ENCODE peak calls at places on chromosomes 12 and 14, in seven cellular contexts. Y is fibroblast of pulmonary artery, A is Caco-2, Q is left ventricle myocardium inferior, Z is endodermal cell, C is mucosa of descending colon, I is choroid plexus epithelial cell. X is an unnamed sample.

GRCh38 chr12:120964298-120964697 is 14.0 kb upstream of the HNF1A start:
- DNase-seq in Y (no peak), A (no peak), Q (no peak), Z (no peak), C (no peak), I (no peak), X (no peak)

GRCh38 chr12:77062846-77063461 is 2.4 kb downstream of the E2F7 start:
- DNase-seq in Y (peak; percentile 86), A (no peak), Q (no peak), Z (no peak), C (no peak), I (peak; percentile 81), X (no peak)

GRCh38 chr12:114916531-114916930 is 232.6 kb upstream of the TBX3 start:
- DNase-seq in Y (no peak), A (no peak), Q (no peak), Z (peak; percentile 61), C (no peak), I (peak; percentile 25), X (no peak)

GRCh38 chr14:79051009-79051710 is 881.0 kb downstream of the NRXN3 start:
- DNase-seq in Y (no peak), A (no peak), Q (no peak), Z (no peak), C (no peak), I (no peak), X (no peak)

GRCh38 chr12:125330645-125331341 is 265.6 kb downstream of the AACS start:
- DNase-seq in Y (peak; percentile 20), A (peak; percentile 84), Q (peak; percentile 62), Z (peak; percentile 98), C (peak; percentile 85), I (peak; percentile 20), X (peak; percentile 97)

GRCh38 chr14:28294834-28295440 is 471.6 kb upstream of the FOXG1 start:
- DNase-seq in Y (peak; percentile 67), A (peak; percentile 17), Q (no peak), Z (peak; percentile 61), C (no peak), I (peak; percentile 87), X (no peak)

GRCh38 chr14:75545907-75546306 is 23.6 kb downstream of the BATF start:
- DNase-seq in Y (no peak), A (no peak), Q (no peak), Z (no peak), C (no peak), I (no peak), X (no peak)

GRCh38 chr14:104708606-104709268 is 15.3 kb upstream of the ADSS1 start:
- DNase-seq in Y (peak; percentile 65), A (peak; percentile 87), Q (peak; percentile 67), Z (peak; percentile 96), C (peak; percentile 80), I (peak; percentile 67), X (peak; percentile 84)

GRCh38 chr12:119615518-119616475 is 22.2 kb downstream of the TMEM233 start:
- DNase-seq in Y (no peak), A (no peak), Q (no peak), Z (no peak), C (no peak), I (no peak), X (no peak)

GRCh38 chr12:56271031-56271430 is 4.3 kb downstream of the COQ10A start:
- DNase-seq in Y (peak; percentile 44), A (no peak), Q (no peak), Z (peak; percentile 68), C (no peak), I (peak; percentile 66), X (no peak)

GRCh38 chr14:96297000-96297399 is 41.0 kb downstream of the BDKRB1 start:
- DNase-seq in Y (peak; percentile 34), A (no peak), Q (no peak), Z (no peak), C (no peak), I (peak; percentile 50), X (no peak)

GRCh38 chr12:57459750-57460400 is at the start of gene GLI1:
- DNase-seq in Y (peak; percentile 33), A (no peak), Q (no peak), Z (peak; percentile 82), C (peak; percentile 47), I (no peak), X (no peak)

GRCh38 chr12:112252184-112252583 is 126.8 kb downstream of the TRAFD1 start:
- DNase-seq in Y (peak; percentile 47), A (no peak), Q (no peak), Z (no peak), C (no peak), I (peak; percentile 74), X (no peak)

GRCh38 chr14:79581912-79582576 is 629.3 kb downstream of the DIO2 start:
- DNase-seq in Y (peak; percentile 33), A (no peak), Q (no peak), Z (no peak), C (no peak), I (peak; percentile 64), X (no peak)

GRCh38 chr14:59424707-59425106 is 40.5 kb downstream of the GPR135 start:
- DNase-seq in Y (peak; percentile 67), A (no peak), Q (peak; percentile 70), Z (no peak), C (no peak), I (no peak), X (no peak)

GRCh38 chr12:96365604-96366230 is 34.5 kb downstream of the CDK17 start:
- DNase-seq in Y (no peak), A (no peak), Q (no peak), Z (no peak), C (no peak), I (no peak), X (no peak)

GRCh38 chr12:95641299-95641947 is 90.1 kb upstream of the USP44 start:
- DNase-seq in Y (no peak), A (no peak), Q (no peak), Z (no peak), C (no peak), I (no peak), X (no peak)

GRCh38 chr14:60649815-60650381 is 621 bp upstream of the SIX1 start:
- DNase-seq in Y (no peak), A (no peak), Q (no peak), Z (peak; percentile 73), C (no peak), I (peak; percentile 65), X (peak; percentile 34)

GRCh38 chr12:105931762-105932587 is 206.8 kb downstream of the NUAK1 start:
- DNase-seq in Y (no peak), A (no peak), Q (no peak), Z (peak; percentile 57), C (no peak), I (no peak), X (no peak)

GRCh38 chr14:74083161-74083560 is 1.1 kb downstream of the ALDH6A1 start:
- DNase-seq in Y (no peak), A (no peak), Q (no peak), Z (no peak), C (no peak), I (no peak), X (no peak)

GRCh38 chr14:74083784-74084276 is 423 bp downstream of the ALDH6A1 start:
- DNase-seq in Y (no peak), A (no peak), Q (no peak), Z (no peak), C (no peak), I (no peak), X (no peak)

GRCh38 chr14:74085828-74086227 is 1.1 kb downstream of the LIN52 start:
- DNase-seq in Y (no peak), A (no peak), Q (no peak), Z (no peak), C (no peak), I (no peak), X (no peak)

GRCh38 chr14:74085047-74085637 is 386 bp downstream of the LIN52 start:
- DNase-seq in Y (peak; percentile 18), A (no peak), Q (no peak), Z (no peak), C (no peak), I (peak; percentile 51), X (no peak)

DNA sequence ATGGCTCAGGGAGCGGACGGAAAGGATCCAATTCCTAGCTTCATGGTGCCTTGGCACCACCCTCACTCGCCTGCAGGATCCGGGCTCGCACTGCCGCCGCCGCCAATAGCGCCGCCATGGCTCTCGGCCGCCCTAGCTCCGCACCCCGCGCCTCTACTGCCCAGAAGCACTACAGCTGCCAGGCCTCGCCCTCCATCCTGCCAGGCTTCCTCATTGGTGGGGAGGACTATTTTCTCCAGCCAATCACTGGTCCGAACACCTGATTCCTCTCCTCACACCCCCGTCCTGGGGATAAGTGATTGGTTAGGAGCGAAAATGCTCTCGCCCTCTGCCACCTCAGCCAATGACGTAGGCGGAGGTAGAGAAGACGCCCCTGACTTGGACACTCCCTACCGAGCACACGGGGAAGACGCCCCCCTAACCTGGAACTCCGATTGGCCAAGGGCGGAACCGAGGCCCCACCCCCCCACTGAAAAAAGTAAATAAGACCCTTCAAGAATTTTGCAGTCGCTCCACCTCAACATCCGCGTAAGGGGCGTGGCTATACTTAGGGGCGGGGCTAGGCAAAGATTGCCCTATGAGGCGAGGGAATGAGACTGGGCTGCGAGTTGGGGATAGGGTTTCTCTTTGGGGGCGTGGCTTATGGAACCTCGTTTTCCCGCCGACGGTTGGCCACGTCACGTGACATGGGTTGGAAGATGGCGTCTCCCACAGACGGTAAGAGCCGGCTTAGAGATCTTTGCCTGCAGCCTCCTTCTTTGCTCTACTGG is at the start of the genes ALDH6A1 and LIN52:
- DNase-seq in Y (peak; percentile 100), A (peak; percentile 99), Q (peak; percentile 99), Z (peak; percentile 100), C (peak; percentile 97), I (peak; percentile 100), X (peak; percentile 100)
- TF ChIP-seq CTCF in Y (no peak), A (peak; percentile 24), Q (peak; percentile 22), Z (peak; percentile 34), C (peak; percentile 0), I (no peak), X (no peak)

GRCh38 chr14:55138091-55138490 is 9.0 kb downstream of the LGALS3 start:
- DNase-seq in Y (no peak), A (no peak), Q (no peak), Z (peak; percentile 83), C (no peak), I (no peak), X (peak; percentile 22)
- TF ChIP-seq CTCF in Y (peak; percentile 28), A (peak; percentile 30), Q (peak; percentile 16), Z (peak; percentile 74), C (no peak), I (peak; percentile 47), X (peak; percentile 23)

DNA sequence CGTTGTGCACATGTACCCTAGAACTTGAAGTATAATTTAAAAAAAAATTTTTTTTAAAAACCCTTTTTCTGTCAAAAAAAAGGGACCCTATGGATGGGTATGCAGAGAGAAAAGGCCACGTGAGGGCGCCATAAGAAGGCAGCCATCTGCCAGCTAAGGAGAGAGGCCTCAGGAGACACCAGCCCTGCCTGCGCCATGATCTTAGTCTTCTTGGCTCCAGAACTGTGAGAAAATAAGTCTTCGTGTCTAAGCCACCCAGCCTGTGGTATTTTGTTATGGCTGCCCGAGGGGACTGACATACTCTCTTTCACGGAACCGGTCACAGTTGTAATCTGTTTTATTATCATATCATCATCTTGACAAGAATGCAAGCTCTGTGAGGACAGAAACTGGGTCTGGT is 174.8 kb downstream of the EFCAB11 start:
- DNase-seq in Y (no peak), A (no peak), Q (no peak), Z (peak; percentile 75), C (no peak), I (peak; percentile 36), X (peak; percentile 21)
- TF ChIP-seq CTCF in Y (no peak), A (no peak), Q (no peak), Z (peak; percentile 54), C (no peak), I (peak; percentile 23), X (no peak)

DNA sequence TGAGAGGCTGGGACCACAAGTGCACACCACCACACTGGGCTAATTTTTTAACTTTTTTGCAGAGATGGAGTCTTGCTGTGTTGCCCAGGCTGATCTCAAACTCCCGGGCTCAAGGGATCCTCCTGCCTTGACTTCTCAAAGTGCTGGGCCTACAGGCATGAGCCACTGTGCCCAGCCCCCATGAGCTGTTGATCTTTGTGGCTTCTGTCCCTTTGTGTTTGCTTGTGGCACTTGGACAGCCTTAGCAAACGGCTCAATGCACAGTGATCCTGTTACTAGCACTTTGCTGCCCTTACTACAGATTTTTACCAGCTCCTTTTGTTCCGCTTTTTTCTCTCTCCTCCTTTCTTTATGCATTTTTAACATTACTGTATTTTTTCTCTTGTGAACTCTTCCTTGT is 25.3 kb upstream of the EVL start:
- DNase-seq in Y (no peak), A (no peak), Q (no peak), Z (no peak), C (no peak), I (no peak), X (no peak)
- TF ChIP-seq CTCF in Y (no peak), A (no peak), Q (no peak), Z (no peak), C (no peak), I (no peak), X (no peak)

X was measured in glutamatergic neuron.